ENCODE peak calls at places on chromosome 12, in six cellular contexts. One of them, this sample, is unnamed.

GRCh38 chr12:116813271-116814041 is 67.8 kb downstream of the HRK start:
- DNase-seq in colonic mucosa: no peak
- DNase-seq in tibial nerve: no peak
- DNase-seq in AG04450: no peak
- DNase-seq in foreskin keratinocyte: peak; percentile 97
- DNase-seq in choroid plexus epithelial cell: no peak
- DNase-seq in this sample: no peak

GRCh38 chr12:64894827-64895475 is 70.5 kb downstream of the TBC1D30 start:
- DNase-seq in foreskin keratinocyte: no peak
- DNase-seq in colonic mucosa: no peak
- DNase-seq in tibial nerve: no peak
- DNase-seq in choroid plexus epithelial cell: no peak
- DNase-seq in AG04450: no peak
- DNase-seq in this sample: no peak

GRCh38 chr12:124686885-124687694 is 119.7 kb upstream of the NCOR2 start:
- DNase-seq in foreskin keratinocyte: peak; percentile 77
- DNase-seq in tibial nerve: no peak
- DNase-seq in AG04450: no peak
- DNase-seq in choroid plexus epithelial cell: no peak
- DNase-seq in colonic mucosa: no peak
- DNase-seq in this sample: no peak

GRCh38 chr12:66004922-66005703 is 125.4 kb downstream of the LLPH start:
- DNase-seq in foreskin keratinocyte: no peak
- DNase-seq in AG04450: no peak
- DNase-seq in tibial nerve: no peak
- DNase-seq in colonic mucosa: no peak
- DNase-seq in choroid plexus epithelial cell: no peak
- DNase-seq in this sample: peak; percentile 11

GRCh38 chr12:33825986-33826602 is 196.2 kb upstream of the ALG10 start:
- DNase-seq in AG04450: no peak
- DNase-seq in tibial nerve: no peak
- DNase-seq in foreskin keratinocyte: no peak
- DNase-seq in choroid plexus epithelial cell: no peak
- DNase-seq in colonic mucosa: no peak
- DNase-seq in this sample: no peak

GRCh38 chr12:632102-632696 is 31.0 kb downstream of the NINJ2 start:
- DNase-seq in colonic mucosa: no peak
- DNase-seq in choroid plexus epithelial cell: peak; percentile 98
- DNase-seq in AG04450: peak; percentile 64
- DNase-seq in foreskin keratinocyte: peak; percentile 85
- DNase-seq in tibial nerve: no peak
- DNase-seq in this sample: peak; percentile 95

GRCh38 chr12:8077207-8077606 is 4.9 kb upstream of the NECAP1 start:
- DNase-seq in tibial nerve: no peak
- DNase-seq in colonic mucosa: no peak
- DNase-seq in AG04450: no peak
- DNase-seq in choroid plexus epithelial cell: no peak
- DNase-seq in foreskin keratinocyte: peak; percentile 78
- DNase-seq in this sample: no peak

GRCh38 chr12:29320295-29321090 is 60.5 kb downstream of the ERGIC2 start:
- DNase-seq in AG04450: peak; percentile 59
- DNase-seq in choroid plexus epithelial cell: peak; percentile 78
- DNase-seq in foreskin keratinocyte: peak; percentile 74
- DNase-seq in colonic mucosa: no peak
- DNase-seq in tibial nerve: no peak
- DNase-seq in this sample: peak; percentile 95

GRCh38 chr12:86349196-86349595 is 93.0 kb upstream of the MGAT4C start:
- DNase-seq in tibial nerve: no peak
- DNase-seq in choroid plexus epithelial cell: no peak
- DNase-seq in AG04450: no peak
- DNase-seq in colonic mucosa: no peak
- DNase-seq in foreskin keratinocyte: no peak
- DNase-seq in this sample: no peak

GRCh38 chr12:108833757-108834472 is 23.5 kb downstream of the SSH1 start:
- DNase-seq in tibial nerve: no peak
- DNase-seq in AG04450: no peak
- DNase-seq in choroid plexus epithelial cell: peak; percentile 81
- DNase-seq in foreskin keratinocyte: no peak
- DNase-seq in colonic mucosa: no peak
- DNase-seq in this sample: no peak

GRCh38 chr12:54526800-54527630 is 22.4 kb upstream of the PDE1B start:
- DNase-seq in colonic mucosa: peak; percentile 20
- DNase-seq in tibial nerve: no peak
- DNase-seq in foreskin keratinocyte: peak; percentile 9
- DNase-seq in choroid plexus epithelial cell: peak; percentile 56
- DNase-seq in AG04450: no peak
- DNase-seq in this sample: no peak

GRCh38 chr12:102955926-102956737 is 1.3 kb upstream of the ASCL1 start:
- DNase-seq in foreskin keratinocyte: no peak
- DNase-seq in AG04450: no peak
- DNase-seq in choroid plexus epithelial cell: no peak
- DNase-seq in colonic mucosa: no peak
- DNase-seq in tibial nerve: no peak
- DNase-seq in this sample: no peak

GRCh38 chr12:12011880-12012260 is 58.9 kb upstream of the BCL2L14 start:
- DNase-seq in choroid plexus epithelial cell: no peak
- DNase-seq in tibial nerve: no peak
- DNase-seq in foreskin keratinocyte: no peak
- DNase-seq in AG04450: no peak
- DNase-seq in colonic mucosa: no peak
- DNase-seq in this sample: no peak

GRCh38 chr12:3000548-3001275 is 41.5 kb downstream of the TEAD4 start:
- DNase-seq in tibial nerve: no peak
- DNase-seq in AG04450: no peak
- DNase-seq in colonic mucosa: no peak
- DNase-seq in foreskin keratinocyte: no peak
- DNase-seq in choroid plexus epithelial cell: no peak
- DNase-seq in this sample: no peak
- TF ChIP-seq CTCF in tibial nerve: no peak
- TF ChIP-seq CTCF in AG04450: peak; percentile 23
- TF ChIP-seq CTCF in colonic mucosa: no peak
- TF ChIP-seq CTCF in foreskin keratinocyte: peak; percentile 7
- TF ChIP-seq CTCF in choroid plexus epithelial cell: peak; percentile 38
- TF ChIP-seq CTCF in this sample: peak; percentile 30

DNA sequence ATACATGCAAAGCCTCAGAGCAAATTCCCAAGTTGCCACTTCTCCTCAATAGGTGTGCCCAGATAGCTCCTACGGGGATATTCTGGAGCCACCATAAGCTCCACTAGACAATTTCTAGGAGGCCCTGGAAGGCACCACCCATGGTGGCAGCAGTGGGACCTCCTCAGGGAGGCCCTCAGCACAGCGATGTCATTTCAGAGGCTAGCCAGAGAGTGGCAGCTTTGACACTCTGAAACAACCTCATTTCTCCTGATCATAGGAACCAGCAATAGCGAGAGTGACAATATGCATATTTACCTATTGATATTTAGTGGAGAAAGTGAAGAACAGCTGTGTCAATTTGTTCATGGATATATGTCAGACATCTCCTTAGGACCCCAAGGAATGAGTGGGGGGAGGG is 612.3 kb downstream of the SOX5 start:
- DNase-seq in choroid plexus epithelial cell: no peak
- DNase-seq in colonic mucosa: no peak
- DNase-seq in tibial nerve: no peak
- DNase-seq in AG04450: no peak
- DNase-seq in foreskin keratinocyte: no peak
- DNase-seq in this sample: no peak
- TF ChIP-seq CTCF in choroid plexus epithelial cell: no peak
- TF ChIP-seq CTCF in colonic mucosa: no peak
- TF ChIP-seq CTCF in tibial nerve: no peak
- TF ChIP-seq CTCF in AG04450: no peak
- TF ChIP-seq CTCF in foreskin keratinocyte: no peak
- TF ChIP-seq CTCF in this sample: no peak

GRCh38 chr12:120496353-120497340 is 734 bp downstream of the DYNLL1 start:
- DNase-seq in AG04450: no peak
- DNase-seq in tibial nerve: peak; percentile 54
- DNase-seq in choroid plexus epithelial cell: peak; percentile 62
- DNase-seq in colonic mucosa: peak; percentile 73
- DNase-seq in foreskin keratinocyte: peak; percentile 13
- DNase-seq in this sample: no peak
- TF ChIP-seq CTCF in AG04450: no peak
- TF ChIP-seq CTCF in tibial nerve: no peak
- TF ChIP-seq CTCF in choroid plexus epithelial cell: no peak
- TF ChIP-seq CTCF in colonic mucosa: no peak
- TF ChIP-seq CTCF in foreskin keratinocyte: peak; percentile 37
- TF ChIP-seq CTCF in this sample: peak; percentile 12

GRCh38 chr12:2795291-2796186 is 769 bp downstream of the FKBP4 start:
- DNase-seq in colonic mucosa: peak; percentile 86
- DNase-seq in AG04450: no peak
- DNase-seq in tibial nerve: peak; percentile 71
- DNase-seq in choroid plexus epithelial cell: peak; percentile 55
- DNase-seq in foreskin keratinocyte: peak; percentile 28
- DNase-seq in this sample: no peak

GRCh38 chr12:2797721-2798418 is 3.1 kb downstream of the FKBP4 start:
- DNase-seq in AG04450: no peak
- DNase-seq in foreskin keratinocyte: no peak
- DNase-seq in tibial nerve: no peak
- DNase-seq in colonic mucosa: no peak
- DNase-seq in choroid plexus epithelial cell: peak; percentile 61
- DNase-seq in this sample: no peak

GRCh38 chr12:2794261-2794735 is 472 bp upstream of the FKBP4 start:
- DNase-seq in tibial nerve: no peak
- DNase-seq in foreskin keratinocyte: no peak
- DNase-seq in colonic mucosa: peak; percentile 86
- DNase-seq in choroid plexus epithelial cell: no peak
- DNase-seq in AG04450: no peak
- DNase-seq in this sample: no peak

GRCh38 chr12:2794736-2795289 is at the start of gene FKBP4:
- DNase-seq in choroid plexus epithelial cell: peak; percentile 84
- DNase-seq in foreskin keratinocyte: peak; percentile 73
- DNase-seq in AG04450: no peak
- DNase-seq in colonic mucosa: peak; percentile 96
- DNase-seq in tibial nerve: peak; percentile 87
- DNase-seq in this sample: no peak

GRCh38 chr12:2796187-2796663 is 1.5 kb downstream of the FKBP4 start:
- DNase-seq in foreskin keratinocyte: peak; percentile 18
- DNase-seq in choroid plexus epithelial cell: no peak
- DNase-seq in AG04450: no peak
- DNase-seq in tibial nerve: no peak
- DNase-seq in colonic mucosa: peak; percentile 47
- DNase-seq in this sample: no peak
- TF ChIP-seq CTCF in foreskin keratinocyte: peak; percentile 43
- TF ChIP-seq CTCF in choroid plexus epithelial cell: peak; percentile 33
- TF ChIP-seq CTCF in AG04450: peak; percentile 0
- TF ChIP-seq CTCF in tibial nerve: no peak
- TF ChIP-seq CTCF in colonic mucosa: no peak
- TF ChIP-seq CTCF in this sample: peak; percentile 35

GRCh38 chr12:49389092-49389703 is 21.9 kb downstream of the SPATS2 start:
- DNase-seq in foreskin keratinocyte: no peak
- DNase-seq in choroid plexus epithelial cell: no peak
- DNase-seq in AG04450: no peak
- DNase-seq in colonic mucosa: peak; percentile 22
- DNase-seq in tibial nerve: peak; percentile 15
- DNase-seq in this sample: no peak
- TF ChIP-seq CTCF in foreskin keratinocyte: no peak
- TF ChIP-seq CTCF in choroid plexus epithelial cell: no peak
- TF ChIP-seq CTCF in AG04450: no peak
- TF ChIP-seq CTCF in colonic mucosa: no peak
- TF ChIP-seq CTCF in tibial nerve: no peak
- TF ChIP-seq CTCF in this sample: peak; percentile 26

GRCh38 chr12:79408665-79409064 is 282.1 kb downstream of the PAWR start:
- DNase-seq in choroid plexus epithelial cell: no peak
- DNase-seq in AG04450: no peak
- DNase-seq in tibial nerve: no peak
- DNase-seq in colonic mucosa: no peak
- DNase-seq in foreskin keratinocyte: no peak
- DNase-seq in this sample: no peak

GRCh38 chr12:79411791-79412190 is 279.0 kb downstream of the PAWR start:
- DNase-seq in tibial nerve: no peak
- DNase-seq in choroid plexus epithelial cell: no peak
- DNase-seq in AG04450: no peak
- DNase-seq in colonic mucosa: no peak
- DNase-seq in foreskin keratinocyte: peak; percentile 57
- DNase-seq in this sample: no peak

GRCh38 chr12:79409562-79409961 is 281.2 kb downstream of the PAWR start:
- DNase-seq in AG04450: peak; percentile 81
- DNase-seq in choroid plexus epithelial cell: peak; percentile 94
- DNase-seq in foreskin keratinocyte: peak; percentile 72
- DNase-seq in colonic mucosa: no peak
- DNase-seq in tibial nerve: no peak
- DNase-seq in this sample: peak; percentile 78

GRCh38 chr12:79406993-79407392 is 283.8 kb downstream of the PAWR start:
- DNase-seq in foreskin keratinocyte: no peak
- DNase-seq in tibial nerve: no peak
- DNase-seq in colonic mucosa: no peak
- DNase-seq in choroid plexus epithelial cell: no peak
- DNase-seq in AG04450: no peak
- DNase-seq in this sample: no peak

GRCh38 chr12:79407671-79408622 is 282.8 kb downstream of the PAWR start:
- DNase-seq in foreskin keratinocyte: peak; percentile 80
- DNase-seq in tibial nerve: no peak
- DNase-seq in colonic mucosa: peak; percentile 78
- DNase-seq in AG04450: peak; percentile 81
- DNase-seq in choroid plexus epithelial cell: peak; percentile 97
- DNase-seq in this sample: peak; percentile 64
- TF ChIP-seq CTCF in foreskin keratinocyte: peak; percentile 95
- TF ChIP-seq CTCF in tibial nerve: peak; percentile 32
- TF ChIP-seq CTCF in colonic mucosa: peak; percentile 63
- TF ChIP-seq CTCF in AG04450: peak; percentile 91
- TF ChIP-seq CTCF in choroid plexus epithelial cell: peak; percentile 95
- TF ChIP-seq CTCF in this sample: peak; percentile 79

GRCh38 chr12:118064608-118065007 is 3.6 kb upstream of the WSB2 start:
- DNase-seq in colonic mucosa: no peak
- DNase-seq in choroid plexus epithelial cell: peak; percentile 33
- DNase-seq in foreskin keratinocyte: no peak
- DNase-seq in AG04450: no peak
- DNase-seq in tibial nerve: no peak
- DNase-seq in this sample: no peak
- TF ChIP-seq CTCF in colonic mucosa: peak; percentile 17
- TF ChIP-seq CTCF in choroid plexus epithelial cell: peak; percentile 47
- TF ChIP-seq CTCF in foreskin keratinocyte: no peak
- TF ChIP-seq CTCF in AG04450: peak; percentile 37
- TF ChIP-seq CTCF in tibial nerve: no peak
- TF ChIP-seq CTCF in this sample: peak; percentile 28

DNA sequence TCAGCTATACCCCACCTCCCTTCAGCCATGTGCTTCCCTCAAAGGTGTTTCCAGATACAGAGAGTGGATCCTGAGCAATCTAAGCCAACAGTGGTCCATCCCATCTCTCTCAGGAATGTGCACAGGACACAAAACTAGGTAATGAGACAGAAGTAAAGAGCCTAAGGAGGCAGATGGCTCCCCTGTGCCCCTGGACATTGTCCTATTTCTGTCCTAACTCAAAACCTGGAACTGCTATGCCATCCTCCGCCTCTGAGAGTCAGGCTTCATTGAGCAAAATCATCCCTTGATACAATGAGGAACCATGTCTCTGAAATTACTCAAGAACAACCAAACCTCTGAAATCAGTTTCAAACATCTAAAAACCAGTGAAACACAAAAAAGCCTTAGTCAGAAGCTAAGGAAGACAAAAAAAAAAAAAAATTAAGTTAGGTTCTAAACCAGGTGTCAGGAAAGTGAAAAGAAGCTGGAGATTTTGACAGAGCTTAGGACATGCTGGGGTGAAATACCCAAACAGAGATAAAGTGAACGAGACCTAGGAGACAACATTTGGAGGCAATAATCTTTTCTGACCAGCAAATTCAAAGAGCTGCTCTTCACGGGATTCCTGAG is 200.3 kb upstream of the PLEKHG7 start:
- DNase-seq in AG04450: no peak
- DNase-seq in colonic mucosa: no peak
- DNase-seq in foreskin keratinocyte: no peak
- DNase-seq in choroid plexus epithelial cell: peak; percentile 15
- DNase-seq in tibial nerve: no peak
- DNase-seq in this sample: no peak
- TF ChIP-seq CTCF in AG04450: no peak
- TF ChIP-seq CTCF in colonic mucosa: peak; percentile 10
- TF ChIP-seq CTCF in foreskin keratinocyte: peak; percentile 34
- TF ChIP-seq CTCF in choroid plexus epithelial cell: peak; percentile 35
- TF ChIP-seq CTCF in tibial nerve: no peak
- TF ChIP-seq CTCF in this sample: peak; percentile 19

GRCh38 chr12:130916251-130916911 is 37.3 kb upstream of the ADGRD1 start:
- DNase-seq in colonic mucosa: peak; percentile 31
- DNase-seq in foreskin keratinocyte: peak; percentile 3
- DNase-seq in choroid plexus epithelial cell: peak; percentile 50
- DNase-seq in tibial nerve: no peak
- DNase-seq in AG04450: no peak
- DNase-seq in this sample: no peak
- TF ChIP-seq CTCF in colonic mucosa: peak; percentile 63
- TF ChIP-seq CTCF in foreskin keratinocyte: peak; percentile 68
- TF ChIP-seq CTCF in choroid plexus epithelial cell: peak; percentile 79
- TF ChIP-seq CTCF in tibial nerve: peak; percentile 83
- TF ChIP-seq CTCF in AG04450: peak; percentile 73
- TF ChIP-seq CTCF in this sample: peak; percentile 82

This sample was measured in retinal pigment epithelial cell.